ENCODE peak calls at places on chromosomes 12 and 14, in nine cellular contexts. O is activated T-helper 9 cell treated with anti-CD3 and anti-CD28 coated beads, Interleukin-2, amount 50 U/mL, for 16 hours; D is stomach; I is Calu3; U is left cardiac atrium; V is right lobe of liver; S is fibroblast of pulmonary artery; M is endothelial cell; G is RPMI7951. N is an unnamed sample.

GRCh38 chr14:72962829-72963312 is 36.6 kb downstream of the DCAF4 start:
- DNase-seq in O (no peak), D (no peak), I (peak), U (no peak), V (no peak), S (peak), M (no peak), G (peak), N (peak)

GRCh38 chr12:5945071-5946008 is at the start of gene ANO2:
- DNase-seq in O (no peak), D (no peak), I (peak), U (peak), V (no peak), S (no peak), M (peak), G (peak), N (no peak)

GRCh38 chr14:94342334-94342934 is 19.3 kb upstream of the SERPINA6 start:
- DNase-seq in O (no peak), D (peak), I (peak), U (peak), V (peak), S (peak), M (no peak), G (peak), N (peak)

GRCh38 chr12:121452356-121453021 is 52.6 kb downstream of the RNF34 start:
- DNase-seq in O (no peak), D (no peak), I (no peak), U (no peak), V (peak), S (no peak), M (no peak), G (no peak), N (peak)

GRCh38 chr12:117377758-117378157 is 16.3 kb upstream of the NOS1 start:
- DNase-seq in O (no peak), D (no peak), I (no peak), U (no peak), V (no peak), S (no peak), M (no peak), G (peak), N (no peak)

GRCh38 chr12:4006743-4007142 is 133.5 kb upstream of the PARP11 start:
- DNase-seq in O (no peak), D (no peak), I (no peak), U (no peak), V (no peak), S (no peak), M (no peak), G (no peak), N (no peak)

GRCh38 chr14:92495041-92495440 is 18.5 kb upstream of the RIN3 start:
- DNase-seq in O (no peak), D (no peak), I (no peak), U (no peak), V (no peak), S (peak), M (no peak), G (peak), N (no peak)

GRCh38 chr14:33646692-33647260 is 304.1 kb downstream of the EGLN3 start:
- DNase-seq in O (no peak), D (no peak), I (no peak), U (no peak), V (no peak), S (peak), M (no peak), G (peak), N (no peak)

GRCh38 chr12:49339464-49339861 is 2.5 kb upstream of the C1QL4 start:
- DNase-seq in O (no peak), D (peak), I (peak), U (no peak), V (no peak), S (no peak), M (no peak), G (no peak), N (peak)

GRCh38 chr12:107372229-107372658 is 278.9 kb upstream of the CRY1 start:
- DNase-seq in O (no peak), D (no peak), I (no peak), U (no peak), V (no peak), S (peak), M (no peak), G (peak), N (no peak)

GRCh38 chr12:56158926-56159461 is 835 bp downstream of the MYL6 start:
- DNase-seq in O (no peak), D (peak), I (peak), U (peak), V (peak), S (peak), M (no peak), G (peak), N (peak)

GRCh38 chr14:95421741-95422140 is 94.7 kb downstream of the SYNE3 start:
- DNase-seq in O (no peak), D (no peak), I (no peak), U (no peak), V (no peak), S (no peak), M (no peak), G (peak), N (no peak)

GRCh38 chr14:65301862-65302539 is 110.5 kb upstream of the FUT8 start:
- DNase-seq in O (no peak), D (peak), I (no peak), U (no peak), V (no peak), S (no peak), M (no peak), G (no peak), N (no peak)

GRCh38 chr12:79085106-79085682 is 220.6 kb downstream of the SYT1 start:
- DNase-seq in O (no peak), D (no peak), I (no peak), U (no peak), V (no peak), S (no peak), M (no peak), G (no peak), N (no peak)

GRCh38 chr12:91249059-91250055 is 66.7 kb upstream of the DCN start:
- DNase-seq in O (no peak), D (no peak), I (no peak), U (no peak), V (no peak), S (peak), M (no peak), G (no peak), N (no peak)

GRCh38 chr12:49902399-49903350 is 1.0 kb downstream of the FAIM2 start:
- DNase-seq in O (no peak), D (no peak), I (no peak), U (peak), V (no peak), S (no peak), M (no peak), G (no peak), N (no peak)

GRCh38 chr14:103100281-103101121 is 6.0 kb downstream of the EXOC3L4 start:
- DNase-seq in O (no peak), D (no peak), I (no peak), U (peak), V (peak), S (no peak), M (no peak), G (no peak), N (no peak)

GRCh38 chr12:27787559-27787958 is 7.5 kb upstream of the MANSC4 start:
- DNase-seq in O (no peak), D (no peak), I (no peak), U (no peak), V (no peak), S (no peak), M (no peak), G (no peak), N (no peak)

GRCh38 chr14:79515158-79515557 is 696.1 kb downstream of the DIO2 start:
- DNase-seq in O (no peak), D (no peak), I (no peak), U (no peak), V (no peak), S (no peak), M (no peak), G (no peak), N (no peak)

GRCh38 chr12:72273851-72274284 is 1.7 kb downstream of the TRHDE start:
- DNase-seq in O (no peak), D (no peak), I (peak), U (no peak), V (peak), S (no peak), M (no peak), G (no peak), N (no peak)

GRCh38 chr12:46342562-46343033 is 30.0 kb downstream of the SLC38A2 start:
- DNase-seq in O (no peak), D (peak), I (peak), U (no peak), V (no peak), S (peak), M (peak), G (peak), N (no peak)

GRCh38 chr14:51963164-51963733 is 26.1 kb upstream of the RTRAF start:
- DNase-seq in O (no peak), D (no peak), I (no peak), U (no peak), V (no peak), S (peak), M (no peak), G (peak), N (no peak)

GRCh38 chr12:49961111-49961922 is at the start of gene AQP5:
- DNase-seq in O (no peak), D (peak), I (peak), U (no peak), V (no peak), S (no peak), M (no peak), G (no peak), N (no peak)

GRCh38 chr14:22824711-22825359 is 4.9 kb upstream of the MRPL52 start:
- DNase-seq in O (no peak), D (no peak), I (peak), U (no peak), V (no peak), S (peak), M (no peak), G (peak), N (no peak)

GRCh38 chr14:36254020-36254614 is 66.3 kb downstream of the MBIP start:
- DNase-seq in O (no peak), D (no peak), I (no peak), U (no peak), V (no peak), S (peak), M (no peak), G (peak), N (no peak)

GRCh38 chr14:71487941-71488340 is 444.3 kb upstream of the RGS6 start:
- DNase-seq in O (no peak), D (no peak), I (no peak), U (no peak), V (no peak), S (no peak), M (no peak), G (peak), N (no peak)

GRCh38 chr12:111767362-111768158 is 827 bp downstream of the ALDH2 start:
- DNase-seq in O (no peak), D (no peak), I (peak), U (peak), V (no peak), S (no peak), M (no peak), G (no peak), N (peak)

GRCh38 chr12:112939761-112940357 is 1.6 kb downstream of the OAS3 start:
- DNase-seq in O (no peak), D (no peak), I (no peak), U (no peak), V (no peak), S (no peak), M (no peak), G (no peak), N (no peak)

GRCh38 chr14:58463147-58463546 is 35.6 kb downstream of the KIAA0586 start:
- DNase-seq in O (no peak), D (no peak), I (no peak), U (no peak), V (no peak), S (no peak), M (no peak), G (no peak), N (no peak)

GRCh38 chr12:131749618-131750315 is 38.9 kb downstream of the SFSWAP start:
- DNase-seq in O (no peak), D (no peak), I (no peak), U (no peak), V (no peak), S (no peak), M (no peak), G (no peak), N (no peak)

GRCh38 chr14:48616941-48617340 is 941.5 kb upstream of the MDGA2 start:
- DNase-seq in O (no peak), D (no peak), I (no peak), U (no peak), V (no peak), S (no peak), M (no peak), G (no peak), N (no peak)

GRCh38 chr14:26088260-26088659 is 509.6 kb downstream of the NOVA1 start:
- DNase-seq in O (no peak), D (no peak), I (no peak), U (no peak), V (no peak), S (no peak), M (no peak), G (no peak), N (no peak)

GRCh38 chr14:95291859-95292542 is 27.7 kb downstream of the CLMN start:
- DNase-seq in O (no peak), D (peak), I (peak), U (peak), V (peak), S (peak), M (no peak), G (peak), N (peak)

GRCh38 chr14:35286707-35287106 is 5.5 kb upstream of the PSMA6 start:
- DNase-seq in O (no peak), D (no peak), I (no peak), U (no peak), V (no peak), S (no peak), M (no peak), G (no peak), N (no peak)

GRCh38 chr12:53560386-53560785 is 53.1 kb upstream of the NPFF start:
- DNase-seq in O (no peak), D (no peak), I (no peak), U (no peak), V (no peak), S (peak), M (no peak), G (no peak), N (no peak)

GRCh38 chr14:99612065-99612736 is 8.2 kb upstream of the CCDC85C start:
- DNase-seq in O (no peak), D (peak), I (no peak), U (no peak), V (no peak), S (no peak), M (no peak), G (no peak), N (no peak)

GRCh38 chr14:60184597-60185555 is 19.7 kb upstream of the DHRS7 start:
- DNase-seq in O (no peak), D (no peak), I (no peak), U (no peak), V (no peak), S (no peak), M (no peak), G (no peak), N (no peak)

GRCh38 chr12:29023436-29024076 is 125.5 kb upstream of the FAR2 start:
- DNase-seq in O (no peak), D (no peak), I (peak), U (no peak), V (no peak), S (peak), M (no peak), G (peak), N (no peak)

GRCh38 chr12:57549909-57550627 is at the start of gene KIF5A:
- DNase-seq in O (peak), D (no peak), I (no peak), U (no peak), V (peak), S (no peak), M (peak), G (peak), N (peak)